ENCODE peak calls at places on chromosomes 12 and 14, in seven cellular contexts. I, S, Q, B, C, X and G are unnamed samples.

GRCh38 chr12:42935756-42936155 is 346.2 kb upstream of the PRICKLE1 start:
- DNase-seq in I (peak), S (no peak), Q (no peak), B (peak), C (no peak), X (no peak), G (peak)

GRCh38 chr12:40178701-40179100 is 46.1 kb upstream of the LRRK2 start:
- DNase-seq in I (no peak), S (no peak), Q (no peak), B (no peak), C (no peak), X (no peak), G (no peak)

GRCh38 chr12:110436231-110436630 is 13.9 kb downstream of the ARPC3 start:
- DNase-seq in I (no peak), S (peak), Q (no peak), B (peak), C (no peak), X (no peak), G (peak)

GRCh38 chr12:128609861-128610260 is 213.9 kb downstream of the SLC15A4 start:
- DNase-seq in I (no peak), S (no peak), Q (peak), B (no peak), C (peak), X (no peak), G (no peak)

GRCh38 chr14:70905316-70905715 is 1.9 kb upstream of the PCNX1 start:
- DNase-seq in I (no peak), S (peak), Q (no peak), B (no peak), C (no peak), X (no peak), G (no peak)

GRCh38 chr12:127070512-127071157 is 1196.3 kb upstream of the TMEM132C start:
- DNase-seq in I (no peak), S (no peak), Q (no peak), B (no peak), C (no peak), X (peak), G (peak)

GRCh38 chr12:118821386-118821928 is 159.9 kb upstream of the SRRM4 start:
- DNase-seq in I (no peak), S (no peak), Q (peak), B (no peak), C (peak), X (no peak), G (no peak)

GRCh38 chr14:22560638-22561365 is 28.2 kb downstream of the DAD1 start:
- DNase-seq in I (no peak), S (no peak), Q (no peak), B (no peak), C (peak), X (no peak), G (peak)

GRCh38 chr12:117803013-117803412 is 165.8 kb downstream of the KSR2 start:
- DNase-seq in I (peak), S (peak), Q (no peak), B (no peak), C (no peak), X (no peak), G (no peak)

GRCh38 chr14:49857427-49858003 is 4.9 kb upstream of the NEMF start:
- DNase-seq in I (no peak), S (no peak), Q (no peak), B (peak), C (no peak), X (no peak), G (no peak)

GRCh38 chr14:94885481-94886155 is 115.7 kb upstream of the GSC start:
- DNase-seq in I (no peak), S (no peak), Q (no peak), B (no peak), C (peak), X (no peak), G (no peak)

GRCh38 chr14:94888108-94888507 is 118.2 kb upstream of the GSC start:
- DNase-seq in I (no peak), S (no peak), Q (no peak), B (no peak), C (no peak), X (no peak), G (no peak)

GRCh38 chr14:94889520-94890312 is 119.8 kb upstream of the GSC start:
- DNase-seq in I (no peak), S (no peak), Q (no peak), B (no peak), C (no peak), X (no peak), G (no peak)

GRCh38 chr14:94886931-94887330 is 117.0 kb upstream of the GSC start:
- DNase-seq in I (no peak), S (no peak), Q (no peak), B (no peak), C (no peak), X (no peak), G (no peak)

GRCh38 chr14:94887591-94887990 is 117.7 kb upstream of the GSC start:
- DNase-seq in I (no peak), S (no peak), Q (no peak), B (no peak), C (no peak), X (no peak), G (no peak)
- H3K4me2 ChIP-seq in I (no peak), S (no peak), Q (no peak), B (no peak), C (no peak), X (no peak), G (no peak)

GRCh38 chr12:72330291-72330690 is 58.1 kb downstream of the TRHDE start:
- DNase-seq in I (no peak), S (no peak), Q (peak), B (peak), C (peak), X (no peak), G (no peak)
- H3K4me2 ChIP-seq in I (no peak), S (no peak), Q (no peak), B (peak), C (no peak), X (no peak), G (no peak)

GRCh38 chr12:1766110-1766509 is 54.3 kb upstream of the LRTM2 start:
- DNase-seq in I (no peak), S (no peak), Q (no peak), B (no peak), C (no peak), X (no peak), G (no peak)
- H3K4me2 ChIP-seq in I (no peak), S (no peak), Q (no peak), B (no peak), C (no peak), X (no peak), G (no peak)

GRCh38 chr12:45517360-45517759 is 212.1 kb upstream of the ARID2 start:
- DNase-seq in I (no peak), S (no peak), Q (no peak), B (no peak), C (no peak), X (no peak), G (no peak)

GRCh38 chr12:45522227-45522626 is 207.3 kb upstream of the ARID2 start:
- DNase-seq in I (peak), S (no peak), Q (no peak), B (no peak), C (no peak), X (no peak), G (no peak)

DNA sequence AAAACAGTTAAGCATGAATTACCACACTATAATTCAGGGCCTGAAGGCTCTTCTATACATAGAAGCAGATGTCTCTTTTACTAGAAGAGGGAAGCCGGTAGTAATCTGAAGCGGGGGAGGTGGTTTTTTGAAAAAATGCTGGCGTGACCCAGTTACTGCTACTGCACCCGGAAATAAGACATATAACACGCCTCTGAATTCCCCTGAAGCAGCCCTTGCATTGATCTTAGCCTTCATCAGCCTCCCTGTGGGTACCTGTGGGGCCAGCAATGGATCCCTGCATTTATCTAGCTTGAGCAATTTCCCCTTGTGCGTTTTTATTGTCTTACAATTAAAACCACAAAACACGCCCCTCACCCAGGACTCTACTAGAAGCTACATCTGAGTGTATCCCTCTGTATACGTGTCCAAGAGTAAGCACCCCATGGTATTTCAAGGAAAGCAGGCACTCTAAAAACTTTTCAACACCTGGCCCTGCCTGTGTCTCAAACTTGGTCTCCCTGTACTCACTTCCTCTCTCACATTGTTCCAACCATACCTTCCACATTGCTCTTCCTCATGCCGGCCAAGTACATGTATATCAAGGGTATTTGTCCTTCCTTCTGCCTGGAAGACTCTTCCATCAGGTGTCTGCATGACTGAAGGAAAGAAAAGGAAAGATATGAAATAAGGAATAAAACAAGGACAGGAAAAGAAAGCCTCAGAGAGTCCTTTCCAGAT is 210.8 kb upstream of the ARID2 start:
- DNase-seq in I (no peak), S (no peak), Q (no peak), B (no peak), C (no peak), X (no peak), G (no peak)
- H3K4me2 ChIP-seq in I (no peak), S (no peak), Q (no peak), B (no peak), C (no peak), X (no peak), G (no peak)

GRCh38 chr14:33515899-33516298 is 435.0 kb downstream of the EGLN3 start:
- DNase-seq in I (no peak), S (no peak), Q (no peak), B (no peak), C (no peak), X (no peak), G (no peak)
- H3K4me2 ChIP-seq in I (no peak), S (no peak), Q (no peak), B (no peak), C (no peak), X (no peak), G (no peak)

DNA sequence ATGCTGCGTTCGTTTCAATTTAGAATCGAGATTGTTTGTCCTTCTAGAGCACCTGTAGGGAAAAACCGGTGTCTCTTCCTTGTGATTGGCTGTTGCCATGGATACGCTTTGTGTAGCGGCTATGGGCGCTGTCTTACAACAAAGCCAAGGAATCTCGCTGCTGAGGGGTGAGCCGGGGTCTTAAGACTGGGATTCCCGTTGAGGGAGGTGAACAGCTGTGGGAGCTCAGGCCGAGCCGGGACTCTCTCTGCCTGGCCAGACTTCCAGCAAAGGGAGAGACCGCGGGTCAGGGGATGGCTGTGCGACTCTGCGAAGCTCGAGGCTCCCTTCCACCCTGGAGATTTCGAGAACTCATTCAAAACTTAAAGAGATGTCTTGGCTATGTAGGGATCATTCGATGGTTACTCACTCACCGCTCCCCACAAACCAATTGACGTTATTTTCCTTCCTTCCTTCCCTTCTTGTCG is at the start of the genes LRRIQ1 and TSPAN19:
- DNase-seq in I (peak), S (peak), Q (peak), B (peak), C (peak), X (peak), G (peak)
- H3K4me2 ChIP-seq in I (peak), S (peak), Q (peak), B (peak), C (peak), X (peak), G (peak)

DNA sequence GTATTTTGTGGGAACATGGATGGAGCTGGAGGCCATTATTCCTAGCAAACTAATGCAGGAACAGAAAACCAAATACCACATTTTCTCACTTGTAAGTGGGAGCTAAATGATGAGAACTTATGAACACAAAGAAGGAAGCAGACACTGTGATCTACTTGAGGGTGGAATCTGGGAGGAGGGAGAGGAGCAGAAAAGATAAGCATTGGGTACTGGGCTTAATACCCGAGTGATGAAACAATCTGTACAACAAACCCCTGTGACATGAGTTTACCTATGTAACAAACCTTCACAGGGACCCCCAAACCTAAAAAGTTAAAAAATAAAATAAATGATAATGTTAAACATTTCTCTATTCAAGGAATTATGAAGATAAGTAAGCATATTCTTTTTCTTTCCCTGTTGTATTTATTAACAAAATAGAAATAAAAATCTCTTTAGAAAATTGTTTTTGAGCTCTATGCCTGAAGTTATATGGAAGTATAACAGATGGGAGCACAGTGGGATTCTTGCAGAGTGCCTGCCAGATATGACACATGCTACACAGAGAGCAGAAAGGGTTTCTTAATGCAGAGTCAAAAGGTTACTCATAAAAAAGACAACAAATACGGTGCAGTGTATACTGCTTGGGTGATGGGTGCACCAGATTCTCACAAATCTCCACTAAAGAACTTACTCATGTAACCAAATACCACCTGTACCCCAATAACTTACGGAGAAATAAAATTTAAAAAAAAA is 52.0 kb upstream of the SYNE2 start:
- DNase-seq in I (no peak), S (no peak), Q (no peak), B (no peak), C (no peak), X (no peak), G (peak)
- H3K4me2 ChIP-seq in I (no peak), S (no peak), Q (no peak), B (no peak), C (no peak), X (no peak), G (no peak)